ENCODE peak calls at places on chromosomes 4 and X, in eight cellular contexts. One of them, this sample, is unnamed.
A peak's percentile ranks its signal among the peaks of the same experiment; 100 is the strongest.

GRCh38 chrX:37666516-37666915 is 19.1 kb upstream of the XK start:
- DNase-seq in effector CD4-positive, alpha-beta T cell: no peak
- DNase-seq in activated CD4-positive, alpha-beta T cell treated with anti-CD3 and anti-CD28 coated beads, Interleukin-2, amount 50 U/mL, for 1 hour: no peak
- DNase-seq in NCI-H1105: no peak
- DNase-seq in cardiac muscle cell: no peak
- DNase-seq in activated T-cell treated with anti-CD3 and anti-CD28 coated beads, Interleukin-2, amount 50 U/mL, for 4 hours: no peak
- DNase-seq in activated naive CD4-positive, alpha-beta T cell: no peak
- DNase-seq in GM23248: no peak
- DNase-seq in this sample: no peak

GRCh38 chr4:1684756-1685603 is 867 bp upstream of the FAM53A start:
- DNase-seq in effector CD4-positive, alpha-beta T cell: no peak
- DNase-seq in activated CD4-positive, alpha-beta T cell treated with anti-CD3 and anti-CD28 coated beads, Interleukin-2, amount 50 U/mL, for 1 hour: no peak
- DNase-seq in NCI-H1105: no peak
- DNase-seq in cardiac muscle cell: no peak
- DNase-seq in activated T-cell treated with anti-CD3 and anti-CD28 coated beads, Interleukin-2, amount 50 U/mL, for 4 hours: no peak
- DNase-seq in activated naive CD4-positive, alpha-beta T cell: no peak
- DNase-seq in GM23248: no peak
- DNase-seq in this sample: no peak

GRCh38 chr4:150875367-150875766 is 139.7 kb downstream of the LRBA start:
- DNase-seq in effector CD4-positive, alpha-beta T cell: no peak
- DNase-seq in activated CD4-positive, alpha-beta T cell treated with anti-CD3 and anti-CD28 coated beads, Interleukin-2, amount 50 U/mL, for 1 hour: no peak
- DNase-seq in NCI-H1105: no peak
- DNase-seq in cardiac muscle cell: no peak
- DNase-seq in activated T-cell treated with anti-CD3 and anti-CD28 coated beads, Interleukin-2, amount 50 U/mL, for 4 hours: no peak
- DNase-seq in activated naive CD4-positive, alpha-beta T cell: no peak
- DNase-seq in GM23248: no peak
- DNase-seq in this sample: no peak

GRCh38 chrX:100745806-100746537 is 14.1 kb upstream of the SYTL4 start:
- DNase-seq in effector CD4-positive, alpha-beta T cell: no peak
- DNase-seq in activated CD4-positive, alpha-beta T cell treated with anti-CD3 and anti-CD28 coated beads, Interleukin-2, amount 50 U/mL, for 1 hour: no peak
- DNase-seq in NCI-H1105: no peak
- DNase-seq in cardiac muscle cell: no peak
- DNase-seq in activated T-cell treated with anti-CD3 and anti-CD28 coated beads, Interleukin-2, amount 50 U/mL, for 4 hours: no peak
- DNase-seq in activated naive CD4-positive, alpha-beta T cell: no peak
- DNase-seq in GM23248: no peak
- DNase-seq in this sample: no peak

GRCh38 chrX:31232506-31232905 is 160.7 kb upstream of the FTHL17 start:
- DNase-seq in effector CD4-positive, alpha-beta T cell: no peak
- DNase-seq in activated CD4-positive, alpha-beta T cell treated with anti-CD3 and anti-CD28 coated beads, Interleukin-2, amount 50 U/mL, for 1 hour: no peak
- DNase-seq in NCI-H1105: no peak
- DNase-seq in cardiac muscle cell: no peak
- DNase-seq in activated T-cell treated with anti-CD3 and anti-CD28 coated beads, Interleukin-2, amount 50 U/mL, for 4 hours: no peak
- DNase-seq in activated naive CD4-positive, alpha-beta T cell: no peak
- DNase-seq in GM23248: no peak
- DNase-seq in this sample: no peak

GRCh38 chr4:98625920-98626319 is 32.5 kb downstream of the TSPAN5 start:
- DNase-seq in effector CD4-positive, alpha-beta T cell: no peak
- DNase-seq in activated CD4-positive, alpha-beta T cell treated with anti-CD3 and anti-CD28 coated beads, Interleukin-2, amount 50 U/mL, for 1 hour: no peak
- DNase-seq in NCI-H1105: no peak
- DNase-seq in cardiac muscle cell: no peak
- DNase-seq in activated T-cell treated with anti-CD3 and anti-CD28 coated beads, Interleukin-2, amount 50 U/mL, for 4 hours: no peak
- DNase-seq in activated naive CD4-positive, alpha-beta T cell: no peak
- DNase-seq in GM23248: peak; percentile 34
- DNase-seq in this sample: no peak

GRCh38 chr4:113657834-113658233 is 103.7 kb downstream of the CAMK2D start:
- DNase-seq in effector CD4-positive, alpha-beta T cell: no peak
- DNase-seq in activated CD4-positive, alpha-beta T cell treated with anti-CD3 and anti-CD28 coated beads, Interleukin-2, amount 50 U/mL, for 1 hour: no peak
- DNase-seq in NCI-H1105: no peak
- DNase-seq in cardiac muscle cell: no peak
- DNase-seq in activated T-cell treated with anti-CD3 and anti-CD28 coated beads, Interleukin-2, amount 50 U/mL, for 4 hours: no peak
- DNase-seq in activated naive CD4-positive, alpha-beta T cell: no peak
- DNase-seq in GM23248: peak; percentile 46
- DNase-seq in this sample: no peak

GRCh38 chrX:133177202-133177601 is 41.0 kb downstream of the TFDP3 start:
- DNase-seq in effector CD4-positive, alpha-beta T cell: no peak
- DNase-seq in activated CD4-positive, alpha-beta T cell treated with anti-CD3 and anti-CD28 coated beads, Interleukin-2, amount 50 U/mL, for 1 hour: no peak
- DNase-seq in NCI-H1105: no peak
- DNase-seq in cardiac muscle cell: no peak
- DNase-seq in activated T-cell treated with anti-CD3 and anti-CD28 coated beads, Interleukin-2, amount 50 U/mL, for 4 hours: no peak
- DNase-seq in activated naive CD4-positive, alpha-beta T cell: no peak
- DNase-seq in GM23248: no peak
- DNase-seq in this sample: no peak

GRCh38 chr4:154308207-154308606 is 183.4 kb downstream of the DCHS2 start:
- DNase-seq in effector CD4-positive, alpha-beta T cell: no peak
- DNase-seq in activated CD4-positive, alpha-beta T cell treated with anti-CD3 and anti-CD28 coated beads, Interleukin-2, amount 50 U/mL, for 1 hour: no peak
- DNase-seq in NCI-H1105: no peak
- DNase-seq in cardiac muscle cell: no peak
- DNase-seq in activated T-cell treated with anti-CD3 and anti-CD28 coated beads, Interleukin-2, amount 50 U/mL, for 4 hours: no peak
- DNase-seq in activated naive CD4-positive, alpha-beta T cell: no peak
- DNase-seq in GM23248: no peak
- DNase-seq in this sample: no peak

GRCh38 chr4:24894846-24895245 is 18.0 kb downstream of the CCDC149 start:
- DNase-seq in effector CD4-positive, alpha-beta T cell: no peak
- DNase-seq in activated CD4-positive, alpha-beta T cell treated with anti-CD3 and anti-CD28 coated beads, Interleukin-2, amount 50 U/mL, for 1 hour: no peak
- DNase-seq in NCI-H1105: no peak
- DNase-seq in cardiac muscle cell: no peak
- DNase-seq in activated T-cell treated with anti-CD3 and anti-CD28 coated beads, Interleukin-2, amount 50 U/mL, for 4 hours: no peak
- DNase-seq in activated naive CD4-positive, alpha-beta T cell: no peak
- DNase-seq in GM23248: no peak
- DNase-seq in this sample: no peak

GRCh38 chr4:3791910-3792542 is 25.8 kb downstream of the ADRA2C start:
- DNase-seq in effector CD4-positive, alpha-beta T cell: no peak
- DNase-seq in activated CD4-positive, alpha-beta T cell treated with anti-CD3 and anti-CD28 coated beads, Interleukin-2, amount 50 U/mL, for 1 hour: no peak
- DNase-seq in NCI-H1105: no peak
- DNase-seq in cardiac muscle cell: peak; percentile 91
- DNase-seq in activated T-cell treated with anti-CD3 and anti-CD28 coated beads, Interleukin-2, amount 50 U/mL, for 4 hours: no peak
- DNase-seq in activated naive CD4-positive, alpha-beta T cell: no peak
- DNase-seq in GM23248: peak; percentile 34
- DNase-seq in this sample: no peak

GRCh38 chr4:40662962-40663604 is 33.4 kb upstream of the RBM47 start:
- DNase-seq in effector CD4-positive, alpha-beta T cell: no peak
- DNase-seq in activated CD4-positive, alpha-beta T cell treated with anti-CD3 and anti-CD28 coated beads, Interleukin-2, amount 50 U/mL, for 1 hour: no peak
- DNase-seq in NCI-H1105: peak; percentile 46
- DNase-seq in cardiac muscle cell: no peak
- DNase-seq in activated T-cell treated with anti-CD3 and anti-CD28 coated beads, Interleukin-2, amount 50 U/mL, for 4 hours: no peak
- DNase-seq in activated naive CD4-positive, alpha-beta T cell: no peak
- DNase-seq in GM23248: peak; percentile 91
- DNase-seq in this sample: no peak

GRCh38 chrX:154123241-154124219 is 20.5 kb upstream of the OPN1LW start:
- DNase-seq in effector CD4-positive, alpha-beta T cell: no peak
- DNase-seq in activated CD4-positive, alpha-beta T cell treated with anti-CD3 and anti-CD28 coated beads, Interleukin-2, amount 50 U/mL, for 1 hour: peak; percentile 6
- DNase-seq in NCI-H1105: no peak
- DNase-seq in cardiac muscle cell: no peak
- DNase-seq in activated T-cell treated with anti-CD3 and anti-CD28 coated beads, Interleukin-2, amount 50 U/mL, for 4 hours: no peak
- DNase-seq in activated naive CD4-positive, alpha-beta T cell: no peak
- DNase-seq in GM23248: no peak
- DNase-seq in this sample: peak; percentile 58

GRCh38 chr4:24913099-24913445 is 230 bp upstream of the CCDC149 start:
- DNase-seq in effector CD4-positive, alpha-beta T cell: no peak
- DNase-seq in activated CD4-positive, alpha-beta T cell treated with anti-CD3 and anti-CD28 coated beads, Interleukin-2, amount 50 U/mL, for 1 hour: no peak
- DNase-seq in NCI-H1105: no peak
- DNase-seq in cardiac muscle cell: no peak
- DNase-seq in activated T-cell treated with anti-CD3 and anti-CD28 coated beads, Interleukin-2, amount 50 U/mL, for 4 hours: no peak
- DNase-seq in activated naive CD4-positive, alpha-beta T cell: no peak
- DNase-seq in GM23248: no peak
- DNase-seq in this sample: no peak

GRCh38 chr4:39648213-39648612 is 9.5 kb upstream of the SMIM14 start:
- DNase-seq in effector CD4-positive, alpha-beta T cell: no peak
- DNase-seq in activated CD4-positive, alpha-beta T cell treated with anti-CD3 and anti-CD28 coated beads, Interleukin-2, amount 50 U/mL, for 1 hour: no peak
- DNase-seq in NCI-H1105: no peak
- DNase-seq in cardiac muscle cell: no peak
- DNase-seq in activated T-cell treated with anti-CD3 and anti-CD28 coated beads, Interleukin-2, amount 50 U/mL, for 4 hours: no peak
- DNase-seq in activated naive CD4-positive, alpha-beta T cell: no peak
- DNase-seq in GM23248: no peak
- DNase-seq in this sample: no peak

GRCh38 chr4:157048248-157048647 is 27.7 kb upstream of the GLRB start:
- DNase-seq in effector CD4-positive, alpha-beta T cell: no peak
- DNase-seq in activated CD4-positive, alpha-beta T cell treated with anti-CD3 and anti-CD28 coated beads, Interleukin-2, amount 50 U/mL, for 1 hour: no peak
- DNase-seq in NCI-H1105: no peak
- DNase-seq in cardiac muscle cell: no peak
- DNase-seq in activated T-cell treated with anti-CD3 and anti-CD28 coated beads, Interleukin-2, amount 50 U/mL, for 4 hours: no peak
- DNase-seq in activated naive CD4-positive, alpha-beta T cell: no peak
- DNase-seq in GM23248: peak; percentile 85
- DNase-seq in this sample: no peak

GRCh38 chrX:118521435-118521834 is 25.8 kb downstream of the DOCK11 start:
- DNase-seq in effector CD4-positive, alpha-beta T cell: no peak
- DNase-seq in activated CD4-positive, alpha-beta T cell treated with anti-CD3 and anti-CD28 coated beads, Interleukin-2, amount 50 U/mL, for 1 hour: no peak
- DNase-seq in NCI-H1105: no peak
- DNase-seq in cardiac muscle cell: no peak
- DNase-seq in activated T-cell treated with anti-CD3 and anti-CD28 coated beads, Interleukin-2, amount 50 U/mL, for 4 hours: no peak
- DNase-seq in activated naive CD4-positive, alpha-beta T cell: no peak
- DNase-seq in GM23248: peak; percentile 82
- DNase-seq in this sample: no peak

GRCh38 chrX:32392655-32393054 is 818.7 kb downstream of the DMD start:
- DNase-seq in effector CD4-positive, alpha-beta T cell: no peak
- DNase-seq in activated CD4-positive, alpha-beta T cell treated with anti-CD3 and anti-CD28 coated beads, Interleukin-2, amount 50 U/mL, for 1 hour: no peak
- DNase-seq in NCI-H1105: no peak
- DNase-seq in cardiac muscle cell: no peak
- DNase-seq in activated T-cell treated with anti-CD3 and anti-CD28 coated beads, Interleukin-2, amount 50 U/mL, for 4 hours: no peak
- DNase-seq in activated naive CD4-positive, alpha-beta T cell: no peak
- DNase-seq in GM23248: no peak
- DNase-seq in this sample: no peak

GRCh38 chr4:3240936-3241522 is 7.9 kb upstream of the MSANTD1 start:
- DNase-seq in effector CD4-positive, alpha-beta T cell: no peak
- DNase-seq in activated CD4-positive, alpha-beta T cell treated with anti-CD3 and anti-CD28 coated beads, Interleukin-2, amount 50 U/mL, for 1 hour: no peak
- DNase-seq in NCI-H1105: no peak
- DNase-seq in cardiac muscle cell: no peak
- DNase-seq in activated T-cell treated with anti-CD3 and anti-CD28 coated beads, Interleukin-2, amount 50 U/mL, for 4 hours: no peak
- DNase-seq in activated naive CD4-positive, alpha-beta T cell: no peak
- DNase-seq in GM23248: no peak
- DNase-seq in this sample: no peak

GRCh38 chr4:8536467-8536866 is 43.7 kb upstream of the GPR78 start:
- DNase-seq in effector CD4-positive, alpha-beta T cell: no peak
- DNase-seq in activated CD4-positive, alpha-beta T cell treated with anti-CD3 and anti-CD28 coated beads, Interleukin-2, amount 50 U/mL, for 1 hour: no peak
- DNase-seq in NCI-H1105: no peak
- DNase-seq in cardiac muscle cell: no peak
- DNase-seq in activated T-cell treated with anti-CD3 and anti-CD28 coated beads, Interleukin-2, amount 50 U/mL, for 4 hours: no peak
- DNase-seq in activated naive CD4-positive, alpha-beta T cell: no peak
- DNase-seq in GM23248: no peak
- DNase-seq in this sample: no peak

GRCh38 chr4:182207806-182208483 is 35.3 kb upstream of the TENM3 start:
- DNase-seq in effector CD4-positive, alpha-beta T cell: no peak
- DNase-seq in activated CD4-positive, alpha-beta T cell treated with anti-CD3 and anti-CD28 coated beads, Interleukin-2, amount 50 U/mL, for 1 hour: no peak
- DNase-seq in NCI-H1105: no peak
- DNase-seq in cardiac muscle cell: no peak
- DNase-seq in activated T-cell treated with anti-CD3 and anti-CD28 coated beads, Interleukin-2, amount 50 U/mL, for 4 hours: no peak
- DNase-seq in activated naive CD4-positive, alpha-beta T cell: no peak
- DNase-seq in GM23248: peak; percentile 53
- DNase-seq in this sample: no peak

GRCh38 chr4:97142893-97143292 is 1000.4 kb downstream of the STPG2 start:
- DNase-seq in effector CD4-positive, alpha-beta T cell: no peak
- DNase-seq in activated CD4-positive, alpha-beta T cell treated with anti-CD3 and anti-CD28 coated beads, Interleukin-2, amount 50 U/mL, for 1 hour: no peak
- DNase-seq in NCI-H1105: no peak
- DNase-seq in cardiac muscle cell: peak; percentile 60
- DNase-seq in activated T-cell treated with anti-CD3 and anti-CD28 coated beads, Interleukin-2, amount 50 U/mL, for 4 hours: no peak
- DNase-seq in activated naive CD4-positive, alpha-beta T cell: no peak
- DNase-seq in GM23248: no peak
- DNase-seq in this sample: no peak

GRCh38 chr4:184097240-184097619 is 120.4 kb downstream of the ENPP6 start:
- DNase-seq in effector CD4-positive, alpha-beta T cell: no peak
- DNase-seq in activated CD4-positive, alpha-beta T cell treated with anti-CD3 and anti-CD28 coated beads, Interleukin-2, amount 50 U/mL, for 1 hour: no peak
- DNase-seq in NCI-H1105: no peak
- DNase-seq in cardiac muscle cell: no peak
- DNase-seq in activated T-cell treated with anti-CD3 and anti-CD28 coated beads, Interleukin-2, amount 50 U/mL, for 4 hours: no peak
- DNase-seq in activated naive CD4-positive, alpha-beta T cell: no peak
- DNase-seq in GM23248: peak; percentile 20
- DNase-seq in this sample: no peak

GRCh38 chrX:126655061-126655460 is 102.4 kb upstream of the DCAF12L1 start:
- DNase-seq in effector CD4-positive, alpha-beta T cell: no peak
- DNase-seq in activated CD4-positive, alpha-beta T cell treated with anti-CD3 and anti-CD28 coated beads, Interleukin-2, amount 50 U/mL, for 1 hour: no peak
- DNase-seq in NCI-H1105: no peak
- DNase-seq in cardiac muscle cell: no peak
- DNase-seq in activated T-cell treated with anti-CD3 and anti-CD28 coated beads, Interleukin-2, amount 50 U/mL, for 4 hours: no peak
- DNase-seq in activated naive CD4-positive, alpha-beta T cell: no peak
- DNase-seq in GM23248: no peak
- DNase-seq in this sample: no peak

GRCh38 chrX:118614150-118614549 is 113.3 kb upstream of the IL13RA1 start:
- DNase-seq in effector CD4-positive, alpha-beta T cell: no peak
- DNase-seq in activated CD4-positive, alpha-beta T cell treated with anti-CD3 and anti-CD28 coated beads, Interleukin-2, amount 50 U/mL, for 1 hour: no peak
- DNase-seq in NCI-H1105: no peak
- DNase-seq in cardiac muscle cell: no peak
- DNase-seq in activated T-cell treated with anti-CD3 and anti-CD28 coated beads, Interleukin-2, amount 50 U/mL, for 4 hours: no peak
- DNase-seq in activated naive CD4-positive, alpha-beta T cell: no peak
- DNase-seq in GM23248: no peak
- DNase-seq in this sample: no peak

GRCh38 chrX:42490111-42490510 is 287.9 kb downstream of the PPP1R2C start:
- DNase-seq in effector CD4-positive, alpha-beta T cell: no peak
- DNase-seq in activated CD4-positive, alpha-beta T cell treated with anti-CD3 and anti-CD28 coated beads, Interleukin-2, amount 50 U/mL, for 1 hour: no peak
- DNase-seq in NCI-H1105: no peak
- DNase-seq in cardiac muscle cell: no peak
- DNase-seq in activated T-cell treated with anti-CD3 and anti-CD28 coated beads, Interleukin-2, amount 50 U/mL, for 4 hours: no peak
- DNase-seq in activated naive CD4-positive, alpha-beta T cell: no peak
- DNase-seq in GM23248: no peak
- DNase-seq in this sample: no peak

GRCh38 chr4:29081230-29081955 is 1638.8 kb upstream of the PCDH7 start:
- DNase-seq in effector CD4-positive, alpha-beta T cell: no peak
- DNase-seq in activated CD4-positive, alpha-beta T cell treated with anti-CD3 and anti-CD28 coated beads, Interleukin-2, amount 50 U/mL, for 1 hour: no peak
- DNase-seq in NCI-H1105: no peak
- DNase-seq in cardiac muscle cell: no peak
- DNase-seq in activated T-cell treated with anti-CD3 and anti-CD28 coated beads, Interleukin-2, amount 50 U/mL, for 4 hours: no peak
- DNase-seq in activated naive CD4-positive, alpha-beta T cell: no peak
- DNase-seq in GM23248: no peak
- DNase-seq in this sample: no peak

GRCh38 chrX:31435592-31435991 is 363.8 kb upstream of the FTHL17 start:
- DNase-seq in effector CD4-positive, alpha-beta T cell: no peak
- DNase-seq in activated CD4-positive, alpha-beta T cell treated with anti-CD3 and anti-CD28 coated beads, Interleukin-2, amount 50 U/mL, for 1 hour: no peak
- DNase-seq in NCI-H1105: no peak
- DNase-seq in cardiac muscle cell: peak; percentile 47
- DNase-seq in activated T-cell treated with anti-CD3 and anti-CD28 coated beads, Interleukin-2, amount 50 U/mL, for 4 hours: no peak
- DNase-seq in activated naive CD4-positive, alpha-beta T cell: no peak
- DNase-seq in GM23248: peak; percentile 42
- DNase-seq in this sample: no peak

GRCh38 chr4:107843394-107843793 is 18.7 kb downstream of the SGMS2 start:
- DNase-seq in effector CD4-positive, alpha-beta T cell: no peak
- DNase-seq in activated CD4-positive, alpha-beta T cell treated with anti-CD3 and anti-CD28 coated beads, Interleukin-2, amount 50 U/mL, for 1 hour: no peak
- DNase-seq in NCI-H1105: no peak
- DNase-seq in cardiac muscle cell: no peak
- DNase-seq in activated T-cell treated with anti-CD3 and anti-CD28 coated beads, Interleukin-2, amount 50 U/mL, for 4 hours: no peak
- DNase-seq in activated naive CD4-positive, alpha-beta T cell: no peak
- DNase-seq in GM23248: no peak
- DNase-seq in this sample: no peak

GRCh38 chr4:20773144-20773997 is 73.1 kb downstream of the PACRGL start:
- DNase-seq in effector CD4-positive, alpha-beta T cell: no peak
- DNase-seq in activated CD4-positive, alpha-beta T cell treated with anti-CD3 and anti-CD28 coated beads, Interleukin-2, amount 50 U/mL, for 1 hour: peak; percentile 8
- DNase-seq in NCI-H1105: peak; percentile 47
- DNase-seq in cardiac muscle cell: peak; percentile 69
- DNase-seq in activated T-cell treated with anti-CD3 and anti-CD28 coated beads, Interleukin-2, amount 50 U/mL, for 4 hours: no peak
- DNase-seq in activated naive CD4-positive, alpha-beta T cell: no peak
- DNase-seq in GM23248: peak; percentile 82
- DNase-seq in this sample: peak; percentile 23

GRCh38 chr4:185165605-185166063 is 22.6 kb downstream of the SLC25A4 start:
- DNase-seq in effector CD4-positive, alpha-beta T cell: no peak
- DNase-seq in activated CD4-positive, alpha-beta T cell treated with anti-CD3 and anti-CD28 coated beads, Interleukin-2, amount 50 U/mL, for 1 hour: no peak
- DNase-seq in NCI-H1105: no peak
- DNase-seq in cardiac muscle cell: no peak
- DNase-seq in activated T-cell treated with anti-CD3 and anti-CD28 coated beads, Interleukin-2, amount 50 U/mL, for 4 hours: no peak
- DNase-seq in activated naive CD4-positive, alpha-beta T cell: no peak
- DNase-seq in GM23248: peak; percentile 53
- DNase-seq in this sample: no peak

GRCh38 chrX:50072110-50072509 is 128.7 kb downstream of the AKAP4 start:
- DNase-seq in effector CD4-positive, alpha-beta T cell: no peak
- DNase-seq in activated CD4-positive, alpha-beta T cell treated with anti-CD3 and anti-CD28 coated beads, Interleukin-2, amount 50 U/mL, for 1 hour: no peak
- DNase-seq in NCI-H1105: no peak
- DNase-seq in cardiac muscle cell: no peak
- DNase-seq in activated T-cell treated with anti-CD3 and anti-CD28 coated beads, Interleukin-2, amount 50 U/mL, for 4 hours: no peak
- DNase-seq in activated naive CD4-positive, alpha-beta T cell: no peak
- DNase-seq in GM23248: no peak
- DNase-seq in this sample: no peak

GRCh38 chrX:155215443-155216178 is 649 bp upstream of the VBP1 start:
- DNase-seq in effector CD4-positive, alpha-beta T cell: no peak
- DNase-seq in activated CD4-positive, alpha-beta T cell treated with anti-CD3 and anti-CD28 coated beads, Interleukin-2, amount 50 U/mL, for 1 hour: no peak
- DNase-seq in NCI-H1105: no peak
- DNase-seq in cardiac muscle cell: no peak
- DNase-seq in activated T-cell treated with anti-CD3 and anti-CD28 coated beads, Interleukin-2, amount 50 U/mL, for 4 hours: no peak
- DNase-seq in activated naive CD4-positive, alpha-beta T cell: no peak
- DNase-seq in GM23248: peak; percentile 21
- DNase-seq in this sample: no peak

GRCh38 chr4:27397886-27398285 is 537.2 kb downstream of the STIM2 start:
- DNase-seq in effector CD4-positive, alpha-beta T cell: no peak
- DNase-seq in activated CD4-positive, alpha-beta T cell treated with anti-CD3 and anti-CD28 coated beads, Interleukin-2, amount 50 U/mL, for 1 hour: no peak
- DNase-seq in NCI-H1105: no peak
- DNase-seq in cardiac muscle cell: no peak
- DNase-seq in activated T-cell treated with anti-CD3 and anti-CD28 coated beads, Interleukin-2, amount 50 U/mL, for 4 hours: no peak
- DNase-seq in activated naive CD4-positive, alpha-beta T cell: no peak
- DNase-seq in GM23248: peak; percentile 87
- DNase-seq in this sample: no peak

This sample was measured in CD4-positive, alpha-beta memory T cell.